ENCODE peak calls at places on chromosomes 4 and X, in ten cellular contexts. One of them, this sample, is unnamed.

GRCh38 chrX:10620121-10620699 is at the start of gene MID1:
- DNase-seq in K562: peak
- DNase-seq in testis: peak
- DNase-seq in uterus: peak
- DNase-seq in NB4: no peak
- DNase-seq in lower leg skin: peak
- DNase-seq in tibial nerve: peak
- DNase-seq in H1: no peak
- DNase-seq in ovary: peak
- DNase-seq in IMR-90: peak
- DNase-seq in this sample: no peak

GRCh38 chrX:39196192-39197102 is 395.2 kb downstream of the MID1IP1 start:
- DNase-seq in lower leg skin: no peak
- DNase-seq in IMR-90: peak
- DNase-seq in testis: peak
- DNase-seq in uterus: peak
- DNase-seq in tibial nerve: peak
- DNase-seq in ovary: no peak
- DNase-seq in NB4: peak
- DNase-seq in H1: no peak
- DNase-seq in K562: peak
- DNase-seq in this sample: no peak

GRCh38 chr4:181860157-181860556 is 383.0 kb upstream of the TENM3 start:
- DNase-seq in ovary: no peak
- DNase-seq in testis: peak
- DNase-seq in lower leg skin: no peak
- DNase-seq in uterus: no peak
- DNase-seq in H1: no peak
- DNase-seq in IMR-90: peak
- DNase-seq in tibial nerve: no peak
- DNase-seq in NB4: no peak
- DNase-seq in K562: no peak
- DNase-seq in this sample: no peak

GRCh38 chr4:125736057-125736456 is 421.3 kb downstream of the FAT4 start:
- DNase-seq in testis: no peak
- DNase-seq in NB4: peak
- DNase-seq in uterus: no peak
- DNase-seq in H1: no peak
- DNase-seq in lower leg skin: no peak
- DNase-seq in IMR-90: peak
- DNase-seq in ovary: no peak
- DNase-seq in K562: no peak
- DNase-seq in tibial nerve: no peak
- DNase-seq in this sample: no peak

GRCh38 chrX:65035451-65035779 is 59.2 kb upstream of the ZC4H2 start:
- DNase-seq in tibial nerve: no peak
- DNase-seq in K562: peak
- DNase-seq in H1: peak
- DNase-seq in IMR-90: peak
- DNase-seq in NB4: no peak
- DNase-seq in uterus: no peak
- DNase-seq in testis: peak
- DNase-seq in lower leg skin: no peak
- DNase-seq in ovary: peak
- DNase-seq in this sample: no peak

GRCh38 chr4:2621419-2621818 is 85.0 kb downstream of the FAM193A start:
- DNase-seq in NB4: peak
- DNase-seq in H1: no peak
- DNase-seq in tibial nerve: no peak
- DNase-seq in lower leg skin: peak
- DNase-seq in K562: no peak
- DNase-seq in uterus: no peak
- DNase-seq in ovary: no peak
- DNase-seq in testis: no peak
- DNase-seq in IMR-90: no peak
- DNase-seq in this sample: no peak

GRCh38 chrX:48938721-48939416 is 18.5 kb downstream of the OTUD5 start:
- DNase-seq in H1: no peak
- DNase-seq in tibial nerve: no peak
- DNase-seq in IMR-90: no peak
- DNase-seq in lower leg skin: no peak
- DNase-seq in NB4: no peak
- DNase-seq in K562: no peak
- DNase-seq in ovary: no peak
- DNase-seq in uterus: no peak
- DNase-seq in testis: no peak
- DNase-seq in this sample: no peak

GRCh38 chr4:69984030-69984443 is 11.7 kb upstream of the STATH start:
- DNase-seq in K562: no peak
- DNase-seq in NB4: peak
- DNase-seq in H1: no peak
- DNase-seq in IMR-90: no peak
- DNase-seq in lower leg skin: no peak
- DNase-seq in tibial nerve: no peak
- DNase-seq in ovary: no peak
- DNase-seq in testis: no peak
- DNase-seq in uterus: no peak
- DNase-seq in this sample: no peak

GRCh38 chr4:52052475-52052780 is 1.3 kb downstream of the SPATA18 start:
- DNase-seq in uterus: no peak
- DNase-seq in ovary: no peak
- DNase-seq in K562: no peak
- DNase-seq in lower leg skin: no peak
- DNase-seq in H1: no peak
- DNase-seq in IMR-90: peak
- DNase-seq in tibial nerve: no peak
- DNase-seq in testis: peak
- DNase-seq in NB4: peak
- DNase-seq in this sample: no peak

GRCh38 chr4:169152899-169153298 is 117.9 kb downstream of the SH3RF1 start:
- DNase-seq in testis: no peak
- DNase-seq in NB4: no peak
- DNase-seq in IMR-90: no peak
- DNase-seq in uterus: no peak
- DNase-seq in ovary: no peak
- DNase-seq in lower leg skin: no peak
- DNase-seq in tibial nerve: no peak
- DNase-seq in K562: peak
- DNase-seq in H1: no peak
- DNase-seq in this sample: no peak

GRCh38 chr4:123477804-123478209 is 81.2 kb downstream of the SPRY1 start:
- DNase-seq in IMR-90: peak
- DNase-seq in testis: no peak
- DNase-seq in lower leg skin: no peak
- DNase-seq in ovary: no peak
- DNase-seq in H1: no peak
- DNase-seq in uterus: no peak
- DNase-seq in K562: no peak
- DNase-seq in tibial nerve: no peak
- DNase-seq in NB4: peak
- DNase-seq in this sample: no peak

GRCh38 chr4:56909083-56909981 is 1.6 kb downstream of the REST start:
- DNase-seq in NB4: peak
- DNase-seq in uterus: peak
- DNase-seq in tibial nerve: no peak
- DNase-seq in testis: peak
- DNase-seq in lower leg skin: peak
- DNase-seq in IMR-90: peak
- DNase-seq in ovary: peak
- DNase-seq in H1: no peak
- DNase-seq in K562: no peak
- DNase-seq in this sample: no peak

GRCh38 chr4:56906534-56906933 is 1.2 kb upstream of the REST start:
- DNase-seq in H1: no peak
- DNase-seq in K562: no peak
- DNase-seq in lower leg skin: no peak
- DNase-seq in IMR-90: no peak
- DNase-seq in NB4: peak
- DNase-seq in uterus: no peak
- DNase-seq in ovary: no peak
- DNase-seq in tibial nerve: no peak
- DNase-seq in testis: no peak
- DNase-seq in this sample: no peak

GRCh38 chr4:56908206-56909082 is 744 bp downstream of the REST start:
- DNase-seq in NB4: peak
- DNase-seq in ovary: peak
- DNase-seq in tibial nerve: peak
- DNase-seq in testis: peak
- DNase-seq in IMR-90: peak
- DNase-seq in K562: peak
- DNase-seq in lower leg skin: peak
- DNase-seq in H1: peak
- DNase-seq in uterus: peak
- DNase-seq in this sample: no peak

GRCh38 chr4:56907009-56907408 is 691 bp upstream of the REST start:
- DNase-seq in K562: peak
- DNase-seq in ovary: peak
- DNase-seq in IMR-90: no peak
- DNase-seq in tibial nerve: no peak
- DNase-seq in lower leg skin: peak
- DNase-seq in uterus: peak
- DNase-seq in testis: no peak
- DNase-seq in H1: no peak
- DNase-seq in NB4: peak
- DNase-seq in this sample: no peak

GRCh38 chr4:56907489-56908205 is at the start of gene REST:
- DNase-seq in lower leg skin: peak
- DNase-seq in NB4: peak
- DNase-seq in IMR-90: peak
- DNase-seq in ovary: peak
- DNase-seq in H1: peak
- DNase-seq in K562: peak
- DNase-seq in testis: peak
- DNase-seq in tibial nerve: peak
- DNase-seq in uterus: peak
- DNase-seq in this sample: no peak
- TF ChIP-seq POLR2A in lower leg skin: no peak
- TF ChIP-seq POLR2A in NB4: peak
- TF ChIP-seq POLR2A in IMR-90: no peak
- TF ChIP-seq POLR2A in ovary: peak
- TF ChIP-seq POLR2A in H1: peak
- TF ChIP-seq POLR2A in K562: no peak
- TF ChIP-seq POLR2A in testis: no peak
- TF ChIP-seq POLR2A in tibial nerve: peak
- TF ChIP-seq POLR2A in uterus: peak
- TF ChIP-seq POLR2A in this sample: peak

DNA sequence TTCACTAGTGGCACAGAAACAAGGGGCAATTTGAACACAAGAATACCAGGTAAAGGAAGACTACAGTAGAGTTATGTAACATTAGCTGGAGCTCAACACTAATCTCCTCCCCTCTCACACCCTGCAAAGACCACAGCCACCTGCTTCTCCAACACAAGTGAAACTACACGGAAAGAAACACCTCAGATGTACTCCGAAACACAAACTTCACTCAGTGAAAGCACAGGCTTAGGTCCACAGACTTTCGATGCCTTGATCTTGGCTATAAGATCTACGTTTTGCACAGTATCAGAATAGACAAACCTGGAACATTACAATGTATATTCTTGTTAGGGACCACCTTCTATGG is 7.6 kb downstream of the ACSL1 start:
- DNase-seq in NB4: no peak
- DNase-seq in ovary: no peak
- DNase-seq in IMR-90: no peak
- DNase-seq in lower leg skin: peak
- DNase-seq in tibial nerve: no peak
- DNase-seq in testis: no peak
- DNase-seq in H1: no peak
- DNase-seq in uterus: no peak
- DNase-seq in K562: no peak
- DNase-seq in this sample: no peak
- TF ChIP-seq CTCF in NB4: no peak
- TF ChIP-seq CTCF in ovary: no peak
- TF ChIP-seq CTCF in IMR-90: no peak
- TF ChIP-seq CTCF in lower leg skin: no peak
- TF ChIP-seq CTCF in tibial nerve: no peak
- TF ChIP-seq CTCF in testis: no peak
- TF ChIP-seq CTCF in H1: no peak
- TF ChIP-seq CTCF in uterus: no peak
- TF ChIP-seq CTCF in K562: no peak
- TF ChIP-seq CTCF in this sample: no peak

GRCh38 chr4:36243355-36244256 is 708 bp downstream of the ARAP2 start:
- DNase-seq in H1: no peak
- DNase-seq in IMR-90: peak
- DNase-seq in K562: peak
- DNase-seq in NB4: no peak
- DNase-seq in lower leg skin: peak
- DNase-seq in tibial nerve: no peak
- DNase-seq in testis: peak
- DNase-seq in ovary: peak
- DNase-seq in uterus: peak
- DNase-seq in this sample: no peak
- TF ChIP-seq POLR2A in H1: no peak
- TF ChIP-seq POLR2A in IMR-90: no peak
- TF ChIP-seq POLR2A in K562: no peak
- TF ChIP-seq POLR2A in NB4: no peak
- TF ChIP-seq POLR2A in lower leg skin: no peak
- TF ChIP-seq POLR2A in tibial nerve: no peak
- TF ChIP-seq POLR2A in testis: no peak
- TF ChIP-seq POLR2A in ovary: no peak
- TF ChIP-seq POLR2A in uterus: no peak
- TF ChIP-seq POLR2A in this sample: no peak

GRCh38 chr4:10596586-10597285 is 87.8 kb downstream of the CLNK start:
- DNase-seq in NB4: no peak
- DNase-seq in testis: no peak
- DNase-seq in K562: no peak
- DNase-seq in ovary: no peak
- DNase-seq in uterus: no peak
- DNase-seq in IMR-90: no peak
- DNase-seq in tibial nerve: no peak
- DNase-seq in H1: no peak
- DNase-seq in lower leg skin: no peak
- DNase-seq in this sample: no peak

GRCh38 chr4:10590896-10591295 is 93.7 kb downstream of the CLNK start:
- DNase-seq in ovary: no peak
- DNase-seq in H1: no peak
- DNase-seq in lower leg skin: no peak
- DNase-seq in tibial nerve: no peak
- DNase-seq in uterus: no peak
- DNase-seq in testis: no peak
- DNase-seq in IMR-90: peak
- DNase-seq in K562: no peak
- DNase-seq in NB4: no peak
- DNase-seq in this sample: no peak

GRCh38 chr4:10589808-10590207 is 94.8 kb downstream of the CLNK start:
- DNase-seq in lower leg skin: peak
- DNase-seq in uterus: no peak
- DNase-seq in IMR-90: peak
- DNase-seq in NB4: no peak
- DNase-seq in H1: no peak
- DNase-seq in K562: no peak
- DNase-seq in ovary: no peak
- DNase-seq in testis: no peak
- DNase-seq in tibial nerve: no peak
- DNase-seq in this sample: no peak

GRCh38 chr4:10589308-10589707 is 95.3 kb downstream of the CLNK start:
- DNase-seq in K562: no peak
- DNase-seq in IMR-90: no peak
- DNase-seq in uterus: no peak
- DNase-seq in tibial nerve: no peak
- DNase-seq in testis: no peak
- DNase-seq in H1: no peak
- DNase-seq in lower leg skin: peak
- DNase-seq in ovary: no peak
- DNase-seq in NB4: no peak
- DNase-seq in this sample: no peak

GRCh38 chr4:10593130-10593529 is 91.4 kb downstream of the CLNK start:
- DNase-seq in tibial nerve: no peak
- DNase-seq in ovary: no peak
- DNase-seq in H1: no peak
- DNase-seq in NB4: no peak
- DNase-seq in uterus: no peak
- DNase-seq in K562: no peak
- DNase-seq in lower leg skin: no peak
- DNase-seq in IMR-90: no peak
- DNase-seq in testis: peak
- DNase-seq in this sample: no peak
- TF ChIP-seq CTCF in tibial nerve: no peak
- TF ChIP-seq CTCF in ovary: no peak
- TF ChIP-seq CTCF in H1: peak
- TF ChIP-seq CTCF in NB4: no peak
- TF ChIP-seq CTCF in uterus: no peak
- TF ChIP-seq CTCF in K562: no peak
- TF ChIP-seq CTCF in lower leg skin: no peak
- TF ChIP-seq CTCF in IMR-90: no peak
- TF ChIP-seq CTCF in testis: no peak
- TF ChIP-seq CTCF in this sample: no peak

This sample was measured in vagina.